ENCODE peak calls at places on chromosomes 13 and 19, in nine cellular contexts. L is nephron progenitor cell; T is GM06990; G is NCI-H1436 treated with DMSO at 0.1 percent for 48 hours; H is substantia nigra; M is amygdala; K is effector memory CD8-positive, alpha-beta T cell; U is EH; I is AG09319. X is an unnamed sample.

GRCh38 chr13:46516624-46517318 is 36.2 kb upstream of the LRCH1 start:
- DNase-seq in L (no peak), T (no peak), G (no peak), H (no peak), M (no peak), K (no peak), U (no peak), I (no peak), X (no peak)

GRCh38 chr19:12930002-12930645 is 3.4 kb downstream of the FARSA start:
- DNase-seq in L (no peak), T (no peak), G (no peak), H (no peak), M (no peak), K (no peak), U (no peak), I (no peak), X (no peak)

GRCh38 chr19:13953021-13953531 is 767 bp downstream of the DCAF15 start:
- DNase-seq in L (no peak), T (no peak), G (no peak), H (no peak), M (no peak), K (no peak), U (peak; percentile 80), I (peak; percentile 31), X (no peak)

GRCh38 chr13:112250788-112251445 is 125.2 kb upstream of the SPACA7 start:
- DNase-seq in L (no peak), T (no peak), G (no peak), H (no peak), M (no peak), K (no peak), U (no peak), I (no peak), X (no peak)

GRCh38 chr13:22173605-22174004 is 502.7 kb downstream of the FGF9 start:
- DNase-seq in L (no peak), T (no peak), G (no peak), H (no peak), M (no peak), K (no peak), U (peak; percentile 26), I (no peak), X (no peak)

GRCh38 chr19:2722541-2723344 is 1.6 kb upstream of the DIRAS1 start:
- DNase-seq in L (no peak), T (no peak), G (no peak), H (no peak), M (peak; percentile 17), K (no peak), U (peak; percentile 88), I (peak; percentile 52), X (no peak)

GRCh38 chr19:46324277-46324676 is 22.6 kb upstream of the PPP5C start:
- DNase-seq in L (no peak), T (no peak), G (no peak), H (no peak), M (no peak), K (no peak), U (no peak), I (no peak), X (no peak)

GRCh38 chr13:58018020-58018419 is 386.5 kb downstream of the PCDH17 start:
- DNase-seq in L (peak; percentile 5), T (no peak), G (no peak), H (no peak), M (no peak), K (no peak), U (no peak), I (no peak), X (no peak)

GRCh38 chr19:58554494-58555368 is at the start of gene CHMP2A:
- DNase-seq in L (peak; percentile 99), T (peak; percentile 97), G (no peak), H (no peak), M (no peak), K (peak; percentile 98), U (peak; percentile 97), I (peak; percentile 92), X (peak; percentile 96)

GRCh38 chr13:111394211-111394922 is 73.9 kb downstream of the TEX29 start:
- DNase-seq in L (no peak), T (no peak), G (no peak), H (no peak), M (no peak), K (no peak), U (no peak), I (no peak), X (no peak)

GRCh38 chr13:69291292-69291906 is 816.2 kb upstream of the ATXN8OS start:
- DNase-seq in L (peak; percentile 3), T (no peak), G (no peak), H (no peak), M (no peak), K (no peak), U (no peak), I (no peak), X (no peak)

GRCh38 chr13:95451656-95452055 is 100.9 kb upstream of the CLDN10 start:
- DNase-seq in L (no peak), T (no peak), G (no peak), H (no peak), M (no peak), K (no peak), U (no peak), I (no peak), X (no peak)